ENCODE peak calls at places on chromosome 14, in ten cellular contexts. D is 8988T; G is ACHN; S is AG04449; V is posterior cingulate gyrus; T is NCI-H345; X is pulmonary artery endothelial cell; K is NCI-H774; E is foreskin fibroblast; Q is stimulated activated naive B cell treated with anti-CD40 and anti-IgM and Interleukin-4, amounts not matched to agents 10 μg/mL and 1 μg/mL and 100 μg/mL, for 72 hours. U is an unnamed sample.

GRCh38 chr14:99137913-99138571 is 134.0 kb downstream of the BCL11B start:
- DNase-seq in D (no peak), G (no peak), S (no peak), V (no peak), T (no peak), X (no peak), K (no peak), E (no peak), Q (no peak), U (peak)

GRCh38 chr14:22814945-22815713 is at the start of gene SLC7A7:
- DNase-seq in D (no peak), G (no peak), S (no peak), V (no peak), T (no peak), X (no peak), K (no peak), E (no peak), Q (no peak), U (no peak)

GRCh38 chr14:26820101-26820500 is 222.3 kb upstream of the NOVA1 start:
- DNase-seq in D (no peak), G (no peak), S (no peak), V (no peak), T (peak), X (no peak), K (no peak), E (peak), Q (no peak), U (no peak)

GRCh38 chr14:56334458-56334857 is 216.2 kb downstream of the PELI2 start:
- DNase-seq in D (no peak), G (no peak), S (no peak), V (no peak), T (no peak), X (no peak), K (no peak), E (no peak), Q (no peak), U (no peak)

GRCh38 chr14:100730530-100730929 is 3.8 kb downstream of the DLK1 start:
- DNase-seq in D (no peak), G (no peak), S (no peak), V (peak), T (no peak), X (no peak), K (no peak), E (no peak), Q (no peak), U (no peak)

GRCh38 chr14:105244334-105244733 is 4.0 kb upstream of the BTBD6 start:
- DNase-seq in D (no peak), G (no peak), S (no peak), V (peak), T (no peak), X (no peak), K (no peak), E (no peak), Q (no peak), U (no peak)

GRCh38 chr14:60315591-60315990 is 66.6 kb downstream of the PPM1A start:
- DNase-seq in D (no peak), G (no peak), S (no peak), V (no peak), T (no peak), X (no peak), K (no peak), E (no peak), Q (no peak), U (no peak)

GRCh38 chr14:37673439-37673838 is 78.0 kb downstream of the TTC6 start:
- DNase-seq in D (no peak), G (no peak), S (no peak), V (no peak), T (no peak), X (no peak), K (no peak), E (no peak), Q (no peak), U (no peak)

GRCh38 chr14:46344327-46344937 is 307.1 kb downstream of the RPL10L start:
- DNase-seq in D (no peak), G (peak), S (no peak), V (no peak), T (peak), X (no peak), K (no peak), E (no peak), Q (no peak), U (no peak)

GRCh38 chr14:26163761-26164160 is 434.1 kb downstream of the NOVA1 start:
- DNase-seq in D (no peak), G (peak), S (no peak), V (no peak), T (peak), X (peak), K (peak), E (no peak), Q (no peak), U (no peak)

GRCh38 chr14:29601559-29602109 is 326.0 kb downstream of the PRKD1 start:
- DNase-seq in D (no peak), G (no peak), S (no peak), V (no peak), T (no peak), X (peak), K (no peak), E (peak), Q (no peak), U (no peak)

GRCh38 chr14:74922752-74923401 is at the start of gene RPS6KL1:
- DNase-seq in D (peak), G (peak), S (no peak), V (peak), T (peak), X (no peak), K (peak), E (peak), Q (peak), U (peak)

GRCh38 chr14:69619007-69619406 is 7.6 kb downstream of the SUSD6 start:
- DNase-seq in D (no peak), G (no peak), S (no peak), V (no peak), T (no peak), X (no peak), K (no peak), E (no peak), Q (no peak), U (no peak)

GRCh38 chr14:96212896-96213295 is 8.3 kb downstream of the BDKRB2 start:
- DNase-seq in D (no peak), G (no peak), S (no peak), V (no peak), T (no peak), X (no peak), K (no peak), E (no peak), Q (no peak), U (no peak)

GRCh38 chr14:78170203-78170602 is at the start of gene NRXN3:
- DNase-seq in D (no peak), G (peak), S (no peak), V (peak), T (peak), X (no peak), K (no peak), E (no peak), Q (no peak), U (no peak)

GRCh38 chr14:51448831-51449665 is 202.7 kb upstream of the FRMD6 start:
- DNase-seq in D (no peak), G (peak), S (peak), V (no peak), T (no peak), X (no peak), K (no peak), E (peak), Q (no peak), U (no peak)

GRCh38 chr14:105209091-105209490 is 28.0 kb upstream of the NUDT14 start:
- DNase-seq in D (no peak), G (no peak), S (no peak), V (no peak), T (no peak), X (no peak), K (no peak), E (no peak), Q (no peak), U (no peak)

GRCh38 chr14:55881577-55882241 is 236.5 kb upstream of the PELI2 start:
- DNase-seq in D (no peak), G (no peak), S (no peak), V (no peak), T (no peak), X (no peak), K (no peak), E (peak), Q (no peak), U (no peak)

GRCh38 chr14:89773151-89773550 is 181.4 kb downstream of the EFCAB11 start:
- DNase-seq in D (no peak), G (no peak), S (no peak), V (no peak), T (peak), X (no peak), K (no peak), E (no peak), Q (no peak), U (no peak)

GRCh38 chr14:52082903-52083302 is 14.0 kb upstream of the NID2 start:
- DNase-seq in D (no peak), G (no peak), S (no peak), V (no peak), T (no peak), X (no peak), K (no peak), E (no peak), Q (no peak), U (no peak)

GRCh38 chr14:65101631-65102440 is 481 bp downstream of the MAX start:
- DNase-seq in D (peak), G (peak), S (no peak), V (no peak), T (no peak), X (no peak), K (no peak), E (no peak), Q (no peak), U (peak)

GRCh38 chr14:100271247-100271939 is 32.4 kb downstream of the YY1 start:
- DNase-seq in D (no peak), G (peak), S (no peak), V (no peak), T (no peak), X (no peak), K (peak), E (no peak), Q (no peak), U (no peak)

GRCh38 chr14:20143911-20144310 is 5.3 kb downstream of the OR4N5 start:
- DNase-seq in D (no peak), G (no peak), S (no peak), V (no peak), T (no peak), X (no peak), K (no peak), E (no peak), Q (no peak), U (no peak)

GRCh38 chr14:74593241-74593985 is 18.6 kb downstream of the LTBP2 start:
- DNase-seq in D (no peak), G (no peak), S (no peak), V (peak), T (no peak), X (no peak), K (no peak), E (peak), Q (no peak), U (no peak)

GRCh38 chr14:23113346-23114119 is 5.5 kb downstream of the CEBPE start:
- DNase-seq in D (no peak), G (no peak), S (no peak), V (no peak), T (no peak), X (no peak), K (no peak), E (peak), Q (no peak), U (no peak)

GRCh38 chr14:20676072-20676471 is 8.3 kb upstream of the RNASE4 start:
- DNase-seq in D (no peak), G (no peak), S (no peak), V (no peak), T (no peak), X (no peak), K (no peak), E (no peak), Q (no peak), U (no peak)

GRCh38 chr14:100147181-100147631 is 12.2 kb downstream of the DEGS2 start:
- DNase-seq in D (no peak), G (no peak), S (no peak), V (no peak), T (peak), X (no peak), K (no peak), E (no peak), Q (peak), U (peak)

GRCh38 chr14:75980856-75981255 is 939 bp downstream of the TGFB3 start:
- DNase-seq in D (no peak), G (no peak), S (no peak), V (no peak), T (no peak), X (no peak), K (no peak), E (no peak), Q (no peak), U (no peak)

GRCh38 chr14:94685681-94686485 is 73.7 kb downstream of the SERPINA3 start:
- DNase-seq in D (no peak), G (no peak), S (no peak), V (no peak), T (no peak), X (no peak), K (no peak), E (no peak), Q (no peak), U (no peak)

GRCh38 chr14:105275267-105275946 is 25.4 kb downstream of the BRF1 start:
- DNase-seq in D (no peak), G (no peak), S (peak), V (no peak), T (no peak), X (no peak), K (no peak), E (peak), Q (no peak), U (no peak)

GRCh38 chr14:24630872-24631477 is 3.0 kb downstream of the GZMB start:
- DNase-seq in D (no peak), G (no peak), S (no peak), V (no peak), T (peak), X (no peak), K (peak), E (no peak), Q (no peak), U (no peak)

GRCh38 chr14:72822946-72823611 is 70.8 kb downstream of the DPF3 start:
- DNase-seq in D (no peak), G (no peak), S (no peak), V (no peak), T (no peak), X (no peak), K (no peak), E (no peak), Q (no peak), U (no peak)

GRCh38 chr14:67240168-67240932 is 885 bp upstream of the PALS1 start:
- DNase-seq in D (no peak), G (peak), S (no peak), V (peak), T (peak), X (no peak), K (no peak), E (peak), Q (peak), U (peak)

GRCh38 chr14:74937171-74937570 is 14.1 kb upstream of the RPS6KL1 start:
- DNase-seq in D (no peak), G (no peak), S (no peak), V (no peak), T (no peak), X (no peak), K (no peak), E (no peak), Q (no peak), U (no peak)

GRCh38 chr14:23577710-23578392 is 739 bp downstream of the JPH4 start:
- DNase-seq in D (no peak), G (no peak), S (no peak), V (peak), T (no peak), X (no peak), K (no peak), E (no peak), Q (no peak), U (no peak)

GRCh38 chr14:89616425-89617141 is 199.6 kb upstream of the FOXN3 start:
- DNase-seq in D (no peak), G (no peak), S (no peak), V (no peak), T (peak), X (no peak), K (no peak), E (no peak), Q (no peak), U (peak)

GRCh38 chr14:51458563-51458955 is 193.2 kb upstream of the FRMD6 start:
- DNase-seq in D (no peak), G (peak), S (no peak), V (no peak), T (no peak), X (no peak), K (no peak), E (peak), Q (no peak), U (no peak)

GRCh38 chr14:48333221-48333910 is 658.0 kb upstream of the MDGA2 start:
- DNase-seq in D (no peak), G (no peak), S (no peak), V (no peak), T (no peak), X (no peak), K (no peak), E (no peak), Q (no peak), U (no peak)

GRCh38 chr14:84298738-84299137 is 1231.2 kb upstream of the FLRT2 start:
- DNase-seq in D (no peak), G (no peak), S (no peak), V (no peak), T (no peak), X (no peak), K (no peak), E (no peak), Q (no peak), U (no peak)

GRCh38 chr14:100601914-100602313 is 14.7 kb upstream of the BEGAIN start:
- DNase-seq in D (no peak), G (no peak), S (no peak), V (no peak), T (no peak), X (no peak), K (no peak), E (no peak), Q (no peak), U (no peak)

U was measured in CD8-positive, alpha-beta T cell.